ENCODE peak calls at places on chromosomes 12 and 14, in four cellular contexts. N, Z, G and L are unnamed samples.

GRCh38 chr12:12086331-12086730 is 15.6 kb downstream of the BCL2L14 start:
- DNase-seq in N (no peak), Z (no peak), G (no peak), L (no peak)

GRCh38 chr12:100455896-100456295 is 17.8 kb upstream of the NR1H4 start:
- DNase-seq in N (no peak), Z (no peak), G (no peak), L (no peak)

GRCh38 chr14:91303091-91303923 is 58.8 kb upstream of the GPR68 start:
- DNase-seq in N (no peak), Z (no peak), G (peak), L (no peak)

GRCh38 chr14:61887628-61888027 is 125.4 kb downstream of the SNAPC1 start:
- DNase-seq in N (no peak), Z (no peak), G (no peak), L (no peak)

GRCh38 chr12:116862167-116862566 is 19.1 kb downstream of the HRK start:
- DNase-seq in N (no peak), Z (no peak), G (no peak), L (no peak)

GRCh38 chr12:80837342-80837978 is 100.3 kb downstream of the LIN7A start:
- DNase-seq in N (no peak), Z (no peak), G (peak), L (no peak)

GRCh38 chr14:105933238-105933637 is 406.9 kb downstream of the TMEM121 start:
- DNase-seq in N (no peak), Z (peak), G (no peak), L (no peak)

GRCh38 chr12:28535216-28535615 is 345.0 kb downstream of the CCDC91 start:
- DNase-seq in N (no peak), Z (no peak), G (no peak), L (no peak)

GRCh38 chr14:77682158-77682553 is 25.7 kb downstream of the ALKBH1 start:
- DNase-seq in N (no peak), Z (no peak), G (no peak), L (no peak)

GRCh38 chr12:39412210-39412609 is 30.7 kb downstream of the KIF21A start:
- DNase-seq in N (no peak), Z (no peak), G (no peak), L (no peak)

GRCh38 chr12:20946732-20947131 is 136.2 kb downstream of the SLCO1B3 start:
- DNase-seq in N (no peak), Z (peak), G (peak), L (no peak)

GRCh38 chr12:109743076-109743910 is 29.7 kb downstream of the FAM222A start:
- DNase-seq in N (peak), Z (peak), G (no peak), L (no peak)

GRCh38 chr12:92070054-92070863 is 75.4 kb downstream of the BTG1 start:
- DNase-seq in N (no peak), Z (peak), G (peak), L (no peak)

GRCh38 chr12:47686645-47687240 is 19.1 kb downstream of the RPAP3 start:
- DNase-seq in N (no peak), Z (no peak), G (peak), L (no peak)

GRCh38 chr14:79781882-79782281 is 429.4 kb downstream of the DIO2 start:
- DNase-seq in N (no peak), Z (no peak), G (no peak), L (no peak)

GRCh38 chr12:18361431-18361830 is 100.1 kb downstream of the PIK3C2G start:
- DNase-seq in N (no peak), Z (no peak), G (no peak), L (no peak)

GRCh38 chr12:114901316-114901715 is 217.3 kb upstream of the TBX3 start:
- DNase-seq in N (no peak), Z (no peak), G (no peak), L (no peak)

GRCh38 chr12:114898159-114898558 is 214.2 kb upstream of the TBX3 start:
- DNase-seq in N (no peak), Z (no peak), G (no peak), L (no peak)

GRCh38 chr12:114902665-114903393 is 218.9 kb upstream of the TBX3 start:
- DNase-seq in N (no peak), Z (no peak), G (no peak), L (no peak)

GRCh38 chr12:114904254-114905003 is 220.5 kb upstream of the TBX3 start:
- DNase-seq in N (no peak), Z (no peak), G (no peak), L (no peak)

GRCh38 chr12:114903394-114903748 is 219.4 kb upstream of the TBX3 start:
- DNase-seq in N (no peak), Z (no peak), G (no peak), L (no peak)
- H3K4me3 ChIP-seq in N (no peak), Z (no peak), G (no peak), L (no peak)

GRCh38 chr12:59382678-59383425 is 213.0 kb upstream of the SLC16A7 start:
- DNase-seq in N (no peak), Z (no peak), G (no peak), L (no peak)
- H3K4me3 ChIP-seq in N (no peak), Z (no peak), G (no peak), L (no peak)

DNA sequence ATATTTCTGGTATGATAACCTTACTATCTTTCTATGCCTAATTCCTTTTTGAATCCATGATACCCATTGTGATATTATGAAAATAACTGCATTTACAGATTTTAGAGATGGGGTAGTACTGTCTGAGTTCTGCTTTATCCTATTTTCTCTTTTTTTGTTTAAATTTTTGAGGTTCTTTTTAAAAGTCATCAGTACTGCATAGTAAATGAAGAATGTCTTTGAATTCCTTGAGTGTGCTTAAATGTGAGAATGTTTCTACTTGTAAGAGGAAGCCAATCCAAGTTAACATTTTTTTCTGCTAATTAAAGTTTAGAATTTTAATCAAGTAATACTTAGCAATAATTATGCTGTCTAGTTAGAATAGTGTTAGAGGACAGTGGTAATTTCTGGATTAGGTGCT is 474.6 kb downstream of the PCNX1 start:
- DNase-seq in N (no peak), Z (no peak), G (no peak), L (no peak)
- H3K4me3 ChIP-seq in N (no peak), Z (no peak), G (no peak), L (no peak)

GRCh38 chr12:122297494-122297893 is 31.2 kb upstream of the VPS33A start:
- DNase-seq in N (no peak), Z (no peak), G (no peak), L (no peak)

GRCh38 chr12:122291431-122291830 is 25.1 kb upstream of the VPS33A start:
- DNase-seq in N (no peak), Z (no peak), G (no peak), L (no peak)

GRCh38 chr12:122295877-122296276 is 29.6 kb upstream of the VPS33A start:
- DNase-seq in N (no peak), Z (no peak), G (no peak), L (no peak)

GRCh38 chr12:122293081-122293480 is 26.8 kb upstream of the VPS33A start:
- DNase-seq in N (no peak), Z (no peak), G (no peak), L (no peak)
- H3K4me3 ChIP-seq in N (no peak), Z (no peak), G (no peak), L (no peak)

GRCh38 chr12:108691154-108691994 is 39.9 kb downstream of the CORO1C start:
- DNase-seq in N (peak), Z (peak), G (peak), L (peak)
- H3K4me3 ChIP-seq in N (no peak), Z (no peak), G (peak), L (no peak)